ENCODE peak calls at places on chromosome 12, in six cellular contexts. P, O, X, S, Z and G are unnamed samples.

GRCh38 chr12:47458273-47458672 is 247.6 kb downstream of the RPAP3 start:
- DNase-seq in S (no peak), Z (peak), O (no peak), X (no peak), P (no peak), G (no peak)

GRCh38 chr12:25501565-25501964 is 51.5 kb downstream of the LMNTD1 start:
- DNase-seq in Z (no peak), P (no peak), O (no peak), X (no peak), S (no peak), G (peak)

GRCh38 chr12:51925400-51926063 is 18.2 kb downstream of the ACVRL1 start:
- DNase-seq in S (no peak), O (no peak), P (no peak), X (no peak), Z (no peak), G (no peak)

GRCh38 chr12:121494093-121494787 is 86.6 kb downstream of the KDM2B start:
- DNase-seq in P (peak), O (peak), X (peak), S (no peak), Z (no peak), G (peak)

GRCh38 chr12:29131539-29131938 is 17.5 kb upstream of the FAR2 start:
- DNase-seq in S (peak), O (no peak), P (no peak), Z (no peak), X (no peak), G (peak)

GRCh38 chr12:15522574-15523187 is 200.4 kb downstream of the PTPRO start:
- DNase-seq in O (no peak), Z (peak), S (no peak), X (no peak), P (no peak), G (peak)

GRCh38 chr12:24488091-24488596 is 460.8 kb downstream of the BCAT1 start:
- DNase-seq in X (no peak), P (no peak), Z (no peak), S (no peak), O (no peak), G (no peak)

GRCh38 chr12:27190761-27191160 is 53.3 kb upstream of the STK38L start:
- DNase-seq in O (no peak), S (no peak), X (no peak), Z (no peak), P (no peak), G (peak)

GRCh38 chr12:82047480-82047879 is 288.3 kb upstream of the PPFIA2 start:
- DNase-seq in P (no peak), S (peak), Z (peak), X (peak), O (no peak), G (no peak)

GRCh38 chr12:75820848-75821578 is 210.6 kb downstream of the PHLDA1 start:
- DNase-seq in P (no peak), O (no peak), S (no peak), X (peak), Z (no peak), G (no peak)

GRCh38 chr12:4379410-4379809 is at the start of gene FGF23:
- DNase-seq in X (no peak), O (no peak), P (peak), S (no peak), Z (no peak), G (peak)

GRCh38 chr12:121916719-121917118 is 1.7 kb upstream of the CFAP251 start:
- DNase-seq in X (no peak), S (no peak), Z (peak), P (no peak), O (no peak), G (peak)

GRCh38 chr12:124626841-124627502 is 59.6 kb upstream of the NCOR2 start:
- DNase-seq in Z (no peak), O (no peak), P (no peak), X (no peak), S (no peak), G (no peak)

GRCh38 chr12:56932867-56933266 is 1.3 kb downstream of the SDR9C7 start:
- DNase-seq in X (peak), O (no peak), S (peak), P (no peak), Z (no peak), G (peak)

GRCh38 chr12:128644664-128645296 is 179.0 kb downstream of the SLC15A4 start:
- DNase-seq in Z (no peak), S (no peak), O (peak), P (peak), X (peak), G (no peak)

GRCh38 chr12:72578327-72578726 is 306.2 kb downstream of the TRHDE start:
- DNase-seq in O (no peak), P (no peak), Z (no peak), X (no peak), S (no peak), G (no peak)

GRCh38 chr12:67649165-67650126 is 901 bp downstream of the DYRK2 start:
- DNase-seq in Z (no peak), S (no peak), X (peak), P (peak), O (peak), G (no peak)

GRCh38 chr12:75892779-75893408 is 138.7 kb downstream of the PHLDA1 start:
- DNase-seq in X (no peak), Z (no peak), P (no peak), O (no peak), S (no peak), G (peak)

GRCh38 chr12:47391566-47391965 is 311.8 kb upstream of the AMIGO2 start:
- DNase-seq in Z (no peak), P (no peak), X (peak), S (no peak), O (peak), G (no peak)

GRCh38 chr12:45232771-45233372 is 17.0 kb downstream of the ANO6 start:
- DNase-seq in P (no peak), Z (no peak), S (no peak), X (no peak), O (no peak), G (peak)

GRCh38 chr12:7934153-7934552 is 1.8 kb downstream of the SLC2A3 start:
- DNase-seq in Z (no peak), S (no peak), X (no peak), O (no peak), P (no peak), G (peak)

GRCh38 chr12:57522887-57523705 is 472 bp downstream of the MBD6 start:
- DNase-seq in X (peak), Z (peak), S (peak), O (no peak), P (peak), G (peak)

GRCh38 chr12:100346660-100347059 is 10.2 kb upstream of the SLC17A8 start:
- DNase-seq in O (no peak), P (no peak), X (no peak), Z (no peak), S (no peak), G (no peak)

GRCh38 chr12:69732088-69732487 is 6.6 kb upstream of the RAB3IP start:
- DNase-seq in O (no peak), X (no peak), P (no peak), S (no peak), Z (no peak), G (no peak)

GRCh38 chr12:113137861-113138783 is 2.6 kb upstream of the RASAL1 start:
- DNase-seq in P (no peak), O (no peak), S (no peak), X (no peak), Z (no peak), G (no peak)

GRCh38 chr12:117854339-117855012 is 114.3 kb downstream of the KSR2 start:
- DNase-seq in X (peak), S (peak), P (no peak), Z (no peak), O (no peak), G (peak)

GRCh38 chr12:19597304-19598066 is 158.2 kb downstream of the AEBP2 start:
- DNase-seq in X (no peak), S (no peak), Z (no peak), O (no peak), P (no peak), G (no peak)

GRCh38 chr12:107400686-107401447 is 284.7 kb upstream of the PWP1 start:
- DNase-seq in Z (peak), O (no peak), X (no peak), P (no peak), S (peak), G (peak)

GRCh38 chr12:27572486-27573255 is 48.7 kb downstream of the PPFIBP1 start:
- DNase-seq in Z (no peak), O (no peak), S (no peak), P (no peak), X (no peak), G (peak)

GRCh38 chr12:39125580-39125979 is 220.2 kb upstream of the CPNE8 start:
- DNase-seq in S (no peak), Z (no peak), X (no peak), O (no peak), P (no peak), G (no peak)

GRCh38 chr12:3661028-3661427 is 91.9 kb downstream of the CRACR2A start:
- DNase-seq in X (no peak), P (no peak), S (no peak), Z (no peak), O (no peak), G (no peak)

GRCh38 chr12:27794818-27795584 is 15.0 kb upstream of the MANSC4 start:
- DNase-seq in Z (no peak), P (no peak), X (no peak), S (no peak), O (no peak), G (no peak)

GRCh38 chr12:117145597-117146154 is 44.6 kb downstream of the FBXO21 start:
- DNase-seq in S (no peak), Z (no peak), O (no peak), X (no peak), P (no peak), G (no peak)

GRCh38 chr12:106646472-106646871 is 63.7 kb downstream of the RFX4 start:
- DNase-seq in S (no peak), P (no peak), O (no peak), X (no peak), Z (no peak), G (no peak)

GRCh38 chr12:81208193-81208946 is 130.5 kb downstream of the ACSS3 start:
- DNase-seq in S (no peak), O (no peak), X (peak), Z (no peak), P (peak), G (peak)

GRCh38 chr12:70643927-70644326 is 6.7 kb upstream of the PTPRB start:
- DNase-seq in X (no peak), S (no peak), O (no peak), P (no peak), Z (no peak), G (no peak)